ENCODE peak calls at places on chromosome 13, in six cellular contexts. S is fibroblast of lung, Q is lower lobe of right lung, A is H1, G is left lung, D is IMR-90. J is an unnamed sample.

GRCh38 chr13:72437458-72437857 is 290.0 kb downstream of the MZT1 start:
- DNase-seq in S (peak; percentile 88), Q (no peak), A (no peak), G (no peak), D (peak; percentile 63), J (no peak)

GRCh38 chr13:24013189-24013588 is 115.9 kb upstream of the C1QTNF9B start:
- DNase-seq in S (no peak), Q (no peak), A (no peak), G (no peak), D (no peak), J (no peak)

GRCh38 chr13:85405316-85405897 is 393.8 kb downstream of the SLITRK6 start:
- DNase-seq in S (no peak), Q (no peak), A (no peak), G (no peak), D (no peak), J (no peak)

GRCh38 chr13:107119989-107120881 is 552.3 kb upstream of the ARGLU1 start:
- DNase-seq in S (no peak), Q (no peak), A (no peak), G (no peak), D (no peak), J (no peak)

GRCh38 chr13:64793131-64793530 is 2437.0 kb downstream of the PCDH9 start:
- DNase-seq in S (no peak), Q (no peak), A (no peak), G (no peak), D (no peak), J (no peak)

GRCh38 chr13:66532146-66532545 is 698.0 kb downstream of the PCDH9 start:
- DNase-seq in S (peak; percentile 80), Q (no peak), A (no peak), G (no peak), D (peak; percentile 90), J (no peak)

GRCh38 chr13:23427342-23428182 is 5.9 kb downstream of the SACS start:
- DNase-seq in S (peak; percentile 99), Q (no peak), A (peak; percentile 35), G (no peak), D (peak; percentile 97), J (no peak)

GRCh38 chr13:52921194-52921593 is 72.8 kb upstream of the PCDH8 start:
- DNase-seq in S (no peak), Q (no peak), A (no peak), G (no peak), D (no peak), J (no peak)

GRCh38 chr13:112790735-112791641 is 101.2 kb downstream of the ATP11A start:
- DNase-seq in S (peak; percentile 43), Q (no peak), A (peak; percentile 39), G (no peak), D (peak; percentile 64), J (no peak)

GRCh38 chr13:99414048-99414995 is 87.0 kb upstream of the TM9SF2 start:
- DNase-seq in S (no peak), Q (no peak), A (no peak), G (no peak), D (no peak), J (no peak)

GRCh38 chr13:94416454-94417080 is 62.9 kb downstream of the DCT start:
- DNase-seq in S (peak; percentile 39), Q (no peak), A (peak; percentile 56), G (no peak), D (peak; percentile 24), J (no peak)

GRCh38 chr13:90622547-90622946 is 724.9 kb upstream of the MIR17HG start:
- DNase-seq in S (peak; percentile 66), Q (no peak), A (no peak), G (no peak), D (no peak), J (no peak)

GRCh38 chr13:75715598-75716523 is 79.7 kb downstream of the LMO7 start:
- DNase-seq in S (no peak), Q (no peak), A (no peak), G (no peak), D (no peak), J (no peak)

GRCh38 chr13:20161275-20161950 is 561 bp upstream of the GJA3 start:
- DNase-seq in S (no peak), Q (no peak), A (peak; percentile 61), G (no peak), D (no peak), J (no peak)

GRCh38 chr13:109897988-109898623 is 111.7 kb upstream of the IRS2 start:
- DNase-seq in S (no peak), Q (no peak), A (no peak), G (no peak), D (no peak), J (no peak)

GRCh38 chr13:50809133-50810090 is 34.1 kb downstream of the DLEU7 start:
- DNase-seq in S (no peak), Q (no peak), A (no peak), G (no peak), D (no peak), J (no peak)

GRCh38 chr13:51235756-51236564 is 13.8 kb downstream of the FAM124A start:
- DNase-seq in S (no peak), Q (no peak), A (no peak), G (no peak), D (no peak), J (no peak)

GRCh38 chr13:33184131-33184485 is 101.4 kb downstream of the STARD13 start:
- DNase-seq in S (no peak), Q (no peak), A (no peak), G (no peak), D (no peak), J (no peak)

GRCh38 chr13:111425326-111425725 is 104.9 kb downstream of the TEX29 start:
- DNase-seq in S (no peak), Q (no peak), A (no peak), G (no peak), D (no peak), J (no peak)
- TF ChIP-seq CTCF in S (no peak), Q (no peak), A (no peak), G (no peak), D (no peak), J (no peak)

DNA sequence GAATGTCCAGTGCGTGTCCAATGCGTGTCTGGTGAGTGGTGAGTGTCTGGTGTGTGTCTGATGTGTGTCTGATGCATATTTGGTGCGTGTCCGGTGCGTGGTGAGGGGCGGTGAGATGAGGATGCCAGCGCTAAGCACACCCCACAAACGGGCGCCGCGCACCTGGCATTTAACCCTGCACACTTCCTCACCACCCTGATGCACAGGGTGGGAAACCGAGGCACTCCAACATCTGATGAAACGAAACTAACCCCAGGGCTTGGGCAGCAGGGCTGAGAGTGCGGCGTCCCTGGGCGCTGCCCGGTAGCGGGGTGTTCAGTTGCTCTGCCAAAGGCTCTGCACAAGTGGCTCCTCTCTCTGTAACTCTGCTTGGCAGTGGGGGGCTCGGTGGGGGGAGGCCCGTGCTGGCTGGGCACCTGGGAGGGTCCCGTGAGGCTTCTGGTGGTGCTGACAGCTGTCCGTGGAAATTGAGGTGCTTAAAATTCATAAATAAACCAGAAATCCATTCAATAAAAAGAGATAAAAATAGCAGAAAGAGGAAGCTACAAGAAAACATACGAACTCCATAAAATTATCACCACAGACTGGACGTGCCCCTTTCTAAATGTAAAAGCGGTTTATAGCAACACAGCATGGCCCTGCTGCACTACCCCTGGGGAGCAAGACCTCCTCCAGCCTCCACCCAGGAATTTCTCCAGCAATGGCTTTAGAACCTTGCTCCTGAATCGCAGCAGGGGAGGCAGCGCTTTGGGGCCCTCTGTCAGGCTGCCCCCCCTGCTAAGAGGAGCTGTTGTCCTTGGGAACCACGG is 76.0 kb downstream of the RASA3 start:
- DNase-seq in S (no peak), Q (no peak), A (no peak), G (no peak), D (no peak), J (no peak)
- H3K36me3 ChIP-seq in S (peaks cover 33% of the 10 kb centered on the region), Q (peaks cover 3% of the 10 kb centered on the region), A (no peaks in the 10 kb centered on the region), G (peaks cover 19% of the 10 kb centered on the region), D (peaks cover 38% of the 10 kb centered on the region), J (no peaks in the 10 kb centered on the region)

GRCh38 chr13:103328899-103329298 is 262.7 kb upstream of the SLC10A2 start:
- DNase-seq in S (no peak), Q (no peak), A (no peak), G (no peak), D (no peak), J (no peak)
- TF ChIP-seq CTCF in S (no peak), Q (no peak), A (no peak), G (no peak), D (no peak), J (no peak)

DNA sequence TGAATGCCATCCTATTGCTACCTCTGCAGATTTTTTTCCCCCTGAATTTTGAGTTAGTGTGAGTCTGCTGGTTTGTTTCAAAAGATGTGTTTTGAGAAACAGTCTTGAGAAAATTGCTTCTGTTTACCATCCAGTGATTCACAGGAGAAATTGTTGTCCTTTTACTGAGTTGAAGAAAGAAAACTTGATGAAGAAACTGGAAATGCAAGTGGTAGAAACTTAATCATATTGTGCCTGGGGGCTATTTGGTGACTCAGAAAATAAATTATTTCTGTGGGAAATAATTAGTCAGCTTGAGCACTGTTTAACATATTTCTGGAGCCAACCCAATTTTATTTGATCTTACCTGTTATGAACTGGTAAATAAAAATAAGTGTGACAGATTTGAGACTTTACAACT is 35.4 kb downstream of the PAN3 start:
- DNase-seq in S (no peak), Q (no peak), A (no peak), G (no peak), D (no peak), J (no peak)
- H3K36me3 ChIP-seq in S (no peaks in the 10 kb centered on the region), Q (peaks cover 26% of the 10 kb centered on the region), A (peaks cover 15% of the 10 kb centered on the region), G (peaks cover 21% of the 10 kb centered on the region), D (peaks cover 3% of the 10 kb centered on the region), J (peaks cover 5% of the 10 kb centered on the region)